ENCODE peak calls at places on chromosomes 2 and 18, in seven cellular contexts. R is activated T-cell treated with anti-CD3 and anti-CD28 coated beads for 1 hour, E is AG09309, J is NCI-H1694, D is GM23338, C is NCI-H1436, X is GM13976. W is an unnamed sample.

GRCh38 chr18:55280515-55280914 is 307.5 kb downstream of the TCF4 start:
- DNase-seq in R (no peak), E (no peak), J (no peak), D (no peak), C (peak), X (no peak), W (no peak)

GRCh38 chr2:159071190-159071915 is 102.9 kb downstream of the TANC1 start:
- DNase-seq in R (no peak), E (peak), J (no peak), D (no peak), C (no peak), X (no peak), W (no peak)

GRCh38 chr2:238239552-238239871 is 326 bp downstream of the HES6 start:
- DNase-seq in R (no peak), E (no peak), J (no peak), D (peak), C (no peak), X (no peak), W (no peak)

GRCh38 chr2:78417355-78417754 is 608.1 kb upstream of the REG3G start:
- DNase-seq in R (no peak), E (no peak), J (no peak), D (no peak), C (no peak), X (no peak), W (no peak)

GRCh38 chr18:8657873-8658521 is 47.4 kb upstream of the MTCL1 start:
- DNase-seq in R (no peak), E (no peak), J (peak), D (peak), C (no peak), X (no peak), W (peak)

GRCh38 chr2:203366639-203367466 is 38.7 kb downstream of the ABI2 start:
- DNase-seq in R (no peak), E (no peak), J (no peak), D (no peak), C (no peak), X (no peak), W (no peak)

GRCh38 chr2:54613794-54614257 is 109.6 kb upstream of the EML6 start:
- DNase-seq in R (no peak), E (no peak), J (no peak), D (no peak), C (no peak), X (no peak), W (no peak)

GRCh38 chr2:54599914-54600313 is 123.5 kb upstream of the EML6 start:
- DNase-seq in R (no peak), E (no peak), J (no peak), D (no peak), C (no peak), X (no peak), W (no peak)

GRCh38 chr2:15979051-15979758 is 38.9 kb downstream of the MYCN start:
- DNase-seq in R (no peak), E (no peak), J (no peak), D (no peak), C (no peak), X (no peak), W (no peak)

GRCh38 chr2:165369131-165369935 is 100.2 kb upstream of the CSRNP3 start:
- DNase-seq in R (no peak), E (no peak), J (no peak), D (peak), C (peak), X (no peak), W (no peak)

GRCh38 chr18:58761241-58761969 is 90.1 kb downstream of the MALT1 start:
- DNase-seq in R (no peak), E (no peak), J (no peak), D (no peak), C (no peak), X (peak), W (no peak)